ENCODE peak calls at places on chromosomes 4 and X, in five cellular contexts. I is hepatocyte, W is neural progenitor cell, C is PC-3, A is MM.1S. F is an unnamed sample.

GRCh38 chr4:75637176-75637575 is 6.8 kb upstream of the CDKL2 start:
- DNase-seq in I (no peak), W (no peak), C (no peak), A (no peak), F (no peak)

GRCh38 chr4:5206391-5206790 is 155.1 kb downstream of the STK32B start:
- DNase-seq in I (no peak), W (no peak), C (peak; percentile 69), A (no peak), F (no peak)

GRCh38 chrX:42491145-42491907 is 286.6 kb downstream of the PPP1R2C start:
- DNase-seq in I (no peak), W (no peak), C (no peak), A (no peak), F (peak; percentile 61)

GRCh38 chr4:3706111-3706511 is 60.1 kb upstream of the ADRA2C start:
- DNase-seq in I (no peak), W (no peak), C (no peak), A (no peak), F (no peak)

GRCh38 chr4:185573651-185574199 is 38.4 kb upstream of the PDLIM3 start:
- DNase-seq in I (peak; percentile 47), W (peak; percentile 54), C (peak; percentile 84), A (no peak), F (no peak)

GRCh38 chrX:22041931-22042530 is 9.9 kb downstream of the PHEX start:
- DNase-seq in I (no peak), W (no peak), C (no peak), A (no peak), F (no peak)

GRCh38 chr4:57190651-57191481 is 80.7 kb upstream of the IGFBP7 start:
- DNase-seq in I (peak; percentile 56), W (peak; percentile 64), C (peak; percentile 57), A (peak; percentile 7), F (peak; percentile 31)

GRCh38 chrX:69603566-69604194 is 12.2 kb upstream of the EDA start:
- DNase-seq in I (peak; percentile 27), W (peak; percentile 51), C (no peak), A (no peak), F (no peak)

GRCh38 chr4:94497690-94498089 is 45.9 kb downstream of the PDLIM5 start:
- DNase-seq in I (no peak), W (no peak), C (no peak), A (no peak), F (no peak)

GRCh38 chr4:100177855-100178254 is 12.4 kb downstream of the DDIT4L start:
- DNase-seq in I (no peak), W (no peak), C (peak; percentile 17), A (no peak), F (no peak)

GRCh38 chr4:105145913-105146285 is 777 bp upstream of the TET2 start:
- DNase-seq in I (peak; percentile 32), W (peak; percentile 49), C (no peak), A (no peak), F (no peak)

GRCh38 chr4:113979157-113979972 is at the start of gene ARSJ:
- DNase-seq in I (peak; percentile 80), W (peak; percentile 76), C (peak; percentile 64), A (no peak), F (no peak)

GRCh38 chrX:11792461-11793421 is 34.7 kb downstream of the MSL3 start:
- DNase-seq in I (no peak), W (no peak), C (peak; percentile 4), A (peak; percentile 78), F (peak; percentile 75)

GRCh38 chr4:13963601-13964000 is 336.1 kb upstream of the BOD1L1 start:
- DNase-seq in I (no peak), W (no peak), C (no peak), A (no peak), F (no peak)

GRCh38 chr4:71456841-71457240 is 118.0 kb downstream of the SLC4A4 start:
- DNase-seq in I (peak; percentile 51), W (no peak), C (peak; percentile 92), A (no peak), F (no peak)

GRCh38 chrX:120751683-120752082 is 121.8 kb upstream of the C1GALT1C1 start:
- DNase-seq in I (no peak), W (no peak), C (no peak), A (no peak), F (peak; percentile 55)

GRCh38 chrX:131792789-131793462 is 230.2 kb upstream of the STK26 start:
- DNase-seq in I (no peak), W (no peak), C (peak; percentile 43), A (peak; percentile 89), F (peak; percentile 14)

GRCh38 chr4:154194649-154195048 is 296.9 kb downstream of the DCHS2 start:
- DNase-seq in I (no peak), W (no peak), C (no peak), A (no peak), F (no peak)
- TF ChIP-seq EZH2phosphoT487 in I (no peak), W (no peak), C (no peak), A (no peak), F (no peak)

GRCh38 chr4:30385650-30386049 is 334.5 kb upstream of the PCDH7 start:
- DNase-seq in I (no peak), W (no peak), C (peak; percentile 38), A (no peak), F (no peak)

GRCh38 chr4:30386266-30386895 is 333.8 kb upstream of the PCDH7 start:
- DNase-seq in I (no peak), W (no peak), C (peak; percentile 76), A (no peak), F (no peak)

GRCh38 chr4:30380404-30380998 is 339.7 kb upstream of the PCDH7 start:
- DNase-seq in I (peak; percentile 83), W (peak; percentile 82), C (peak; percentile 79), A (peak; percentile 80), F (peak; percentile 54)
- TF ChIP-seq CTCF in I (peak; percentile 78), W (peak; percentile 93), C (peak; percentile 83), A (peak; percentile 96), F (peak; percentile 90)

DNA sequence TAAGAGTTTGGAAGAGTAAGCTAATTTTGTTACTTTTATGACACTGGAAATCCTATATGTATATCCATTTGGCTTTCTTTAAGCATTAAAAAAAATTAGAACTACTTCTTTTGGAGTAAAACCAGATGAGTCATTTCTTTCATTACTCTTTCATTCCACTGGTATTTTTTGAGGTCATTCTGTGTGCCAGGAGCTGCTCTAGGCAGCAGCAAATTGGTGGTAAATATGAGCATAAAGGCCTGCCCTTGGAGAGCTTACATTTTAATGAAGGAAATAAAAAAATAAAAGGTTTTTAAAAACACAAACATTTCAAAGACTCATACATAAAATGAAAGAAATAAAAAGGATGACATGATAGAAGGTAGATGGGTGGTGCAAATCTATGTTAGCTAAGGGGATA is 37.4 kb downstream of the MID1 start:
- DNase-seq in I (no peak), W (no peak), C (peak; percentile 42), A (no peak), F (no peak)
- TF ChIP-seq EZH2phosphoT487 in I (no peak), W (no peak), C (no peak), A (no peak), F (no peak)

DNA sequence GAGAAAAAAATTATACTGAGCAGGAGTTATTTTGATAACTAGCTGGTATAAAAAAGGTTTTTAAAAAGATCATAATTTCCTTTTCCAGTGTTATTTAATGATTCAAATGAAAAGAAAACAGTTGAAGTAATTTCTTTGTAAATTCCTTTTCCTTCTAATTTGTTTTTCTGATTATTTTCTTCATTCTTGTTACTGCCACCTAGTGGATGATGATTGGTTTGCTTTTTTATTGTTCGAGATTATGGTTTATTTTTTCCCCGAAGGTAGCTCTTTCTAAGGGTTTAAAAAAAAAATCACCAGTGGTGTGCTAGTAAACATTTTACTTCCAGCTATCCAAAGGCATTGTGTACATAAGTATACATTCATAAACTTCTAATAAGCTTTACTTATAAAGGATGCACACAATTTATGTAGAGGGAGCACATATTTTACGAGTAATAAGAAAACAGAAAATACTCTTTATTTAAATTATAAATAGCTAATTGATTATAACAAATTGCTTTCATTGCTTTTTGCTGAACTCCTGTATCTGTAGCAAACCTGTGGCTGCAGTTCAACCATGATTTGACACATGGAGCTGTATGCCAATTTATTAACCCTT is 98.0 kb upstream of the ANK2 start:
- DNase-seq in I (peak; percentile 12), W (no peak), C (peak; percentile 32), A (peak; percentile 24), F (peak; percentile 13)
- TF ChIP-seq CTCF in I (peak; percentile 66), W (peak; percentile 72), C (peak; percentile 62), A (peak; percentile 58), F (peak; percentile 83)

GRCh38 chr4:6272863-6273660 is 3.4 kb downstream of the WFS1 start:
- DNase-seq in I (peak; percentile 63), W (no peak), C (peak; percentile 80), A (no peak), F (no peak)
- TF ChIP-seq EZH2phosphoT487 in I (no peak), W (no peak), C (no peak), A (no peak), F (no peak)

DNA sequence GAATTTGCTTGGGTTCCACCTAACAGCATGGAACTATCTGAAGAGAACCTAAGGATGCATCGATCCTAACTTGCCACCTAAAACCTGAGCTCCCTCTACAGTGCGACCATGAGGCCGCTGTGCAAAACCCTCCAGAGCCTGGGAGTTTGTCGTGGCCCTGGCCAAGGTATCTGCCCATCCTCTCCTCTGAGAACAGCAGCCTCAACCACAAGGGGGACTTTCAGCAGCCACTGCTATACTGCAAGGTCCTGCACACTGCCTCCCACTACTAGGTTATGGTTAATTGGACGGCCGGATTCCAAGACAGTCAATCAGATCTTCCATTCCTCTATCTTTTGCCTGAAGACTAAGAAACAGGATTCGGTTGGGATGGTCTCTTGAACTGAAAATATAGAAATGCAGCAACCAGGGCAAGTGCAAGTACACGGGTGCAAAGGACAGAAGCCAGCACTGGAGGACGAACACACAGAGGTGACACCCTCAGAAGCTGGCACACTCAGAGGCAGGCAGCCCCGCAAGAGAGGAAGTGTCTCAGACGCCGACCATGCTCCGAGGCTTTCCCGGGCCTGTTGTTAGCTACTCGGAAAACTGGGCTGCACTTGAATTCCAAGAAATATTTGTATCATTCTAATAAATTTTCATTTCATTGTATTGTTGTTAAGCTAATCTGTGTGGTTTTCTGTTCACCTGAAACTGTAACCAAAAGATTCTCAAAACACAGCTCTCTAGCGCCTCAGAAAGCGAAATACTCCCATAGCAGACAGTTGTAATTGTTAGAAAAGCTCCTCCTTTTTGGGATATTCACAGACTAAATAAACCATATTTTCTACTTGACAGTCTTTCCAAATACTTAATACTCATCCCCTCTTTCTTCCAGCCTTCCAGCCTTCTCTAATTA is 63.3 kb downstream of the AFAP1 start:
- DNase-seq in I (no peak), W (peak; percentile 57), C (no peak), A (no peak), F (no peak)
- TF ChIP-seq CTCF in I (no peak), W (peak; percentile 42), C (peak; percentile 45), A (no peak), F (peak; percentile 8)

DNA sequence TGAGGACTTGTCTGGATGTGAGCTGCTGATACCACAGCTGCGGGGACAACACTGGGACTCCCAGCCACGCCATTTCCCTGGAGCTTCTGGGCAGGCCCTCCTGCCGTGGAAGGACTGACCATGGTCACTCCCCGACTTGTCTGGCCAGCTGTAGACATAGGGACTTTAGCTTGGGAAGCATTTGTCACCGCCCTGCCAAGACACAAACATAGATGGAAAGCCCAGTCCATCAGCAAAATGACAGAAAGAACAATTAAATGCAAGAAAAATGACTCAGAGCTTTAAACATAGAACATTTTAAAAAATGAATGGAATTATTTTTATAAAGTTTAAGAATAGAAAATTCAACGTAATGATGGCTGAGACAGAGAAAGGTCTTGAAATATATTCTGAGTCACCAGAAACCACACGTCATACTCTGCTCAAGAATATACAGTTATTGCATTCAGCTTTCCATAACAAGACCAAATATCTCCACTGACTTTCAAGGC is 107.6 kb upstream of the CBR4 start:
- DNase-seq in I (no peak), W (no peak), C (no peak), A (no peak), F (no peak)
- TF ChIP-seq EZH2phosphoT487 in I (no peak), W (no peak), C (no peak), A (no peak), F (no peak)

F was measured in OCI-LY7.